ENCODE peak calls at places on chromosomes 3 and 15, in four cellular contexts. One of them, this sample, is unnamed.

GRCh38 chr3:184631339-184631965 is 69.9 kb downstream of the EPHB3 start:
- ATAC-seq in Right ventricle myocardium inferior: no peak
- ATAC-seq in left lobe of liver: no peak
- ATAC-seq in stimulated activated naive CD8-positive, alpha-beta T cell treated with anti-CD3 and anti-CD28 coated beads, Interleukin-15, amount 100 ng/mL, for 72 hours: no peak
- ATAC-seq in this sample: no peak

GRCh38 chr3:47605646-47606045 is 27.0 kb upstream of the CSPG5 start:
- ATAC-seq in Right ventricle myocardium inferior: no peak
- ATAC-seq in stimulated activated naive CD8-positive, alpha-beta T cell treated with anti-CD3 and anti-CD28 coated beads, Interleukin-15, amount 100 ng/mL, for 72 hours: no peak
- ATAC-seq in left lobe of liver: no peak
- ATAC-seq in this sample: no peak

GRCh38 chr3:120192579-120192978 is 92.4 kb downstream of the GPR156 start:
- ATAC-seq in left lobe of liver: no peak
- ATAC-seq in Right ventricle myocardium inferior: no peak
- ATAC-seq in stimulated activated naive CD8-positive, alpha-beta T cell treated with anti-CD3 and anti-CD28 coated beads, Interleukin-15, amount 100 ng/mL, for 72 hours: no peak
- ATAC-seq in this sample: no peak

GRCh38 chr3:171822707-171823106 is 12.4 kb upstream of the PLD1 start:
- ATAC-seq in left lobe of liver: no peak
- ATAC-seq in Right ventricle myocardium inferior: no peak
- ATAC-seq in stimulated activated naive CD8-positive, alpha-beta T cell treated with anti-CD3 and anti-CD28 coated beads, Interleukin-15, amount 100 ng/mL, for 72 hours: no peak
- ATAC-seq in this sample: no peak

GRCh38 chr3:60603860-60604259 is 647.4 kb downstream of the FHIT start:
- ATAC-seq in left lobe of liver: no peak
- ATAC-seq in Right ventricle myocardium inferior: peak; percentile 62
- ATAC-seq in stimulated activated naive CD8-positive, alpha-beta T cell treated with anti-CD3 and anti-CD28 coated beads, Interleukin-15, amount 100 ng/mL, for 72 hours: no peak
- ATAC-seq in this sample: no peak

GRCh38 chr15:78020007-78020406 is 57.5 kb downstream of the TBC1D2B start:
- ATAC-seq in Right ventricle myocardium inferior: no peak
- ATAC-seq in stimulated activated naive CD8-positive, alpha-beta T cell treated with anti-CD3 and anti-CD28 coated beads, Interleukin-15, amount 100 ng/mL, for 72 hours: no peak
- ATAC-seq in left lobe of liver: peak; percentile 45
- ATAC-seq in this sample: no peak

GRCh38 chr3:167032267-167032876 is 347.7 kb downstream of the ZBBX start:
- ATAC-seq in Right ventricle myocardium inferior: no peak
- ATAC-seq in left lobe of liver: peak; percentile 73
- ATAC-seq in stimulated activated naive CD8-positive, alpha-beta T cell treated with anti-CD3 and anti-CD28 coated beads, Interleukin-15, amount 100 ng/mL, for 72 hours: no peak
- ATAC-seq in this sample: no peak

GRCh38 chr3:16374047-16375019 is 109.3 kb downstream of the OXNAD1 start:
- ATAC-seq in stimulated activated naive CD8-positive, alpha-beta T cell treated with anti-CD3 and anti-CD28 coated beads, Interleukin-15, amount 100 ng/mL, for 72 hours: peak; percentile 40
- ATAC-seq in Right ventricle myocardium inferior: peak; percentile 11
- ATAC-seq in left lobe of liver: no peak
- ATAC-seq in this sample: peak; percentile 2

GRCh38 chr3:46504780-46505179 is 7.0 kb downstream of the RTP3 start:
- ATAC-seq in Right ventricle myocardium inferior: no peak
- ATAC-seq in stimulated activated naive CD8-positive, alpha-beta T cell treated with anti-CD3 and anti-CD28 coated beads, Interleukin-15, amount 100 ng/mL, for 72 hours: peak; percentile 58
- ATAC-seq in left lobe of liver: no peak
- ATAC-seq in this sample: peak; percentile 45

GRCh38 chr3:152434142-152434541 is 165.4 kb downstream of the MBNL1 start:
- ATAC-seq in stimulated activated naive CD8-positive, alpha-beta T cell treated with anti-CD3 and anti-CD28 coated beads, Interleukin-15, amount 100 ng/mL, for 72 hours: peak; percentile 40
- ATAC-seq in Right ventricle myocardium inferior: no peak
- ATAC-seq in left lobe of liver: no peak
- ATAC-seq in this sample: no peak

GRCh38 chr3:149547954-149548728 is 73.6 kb downstream of the TM4SF4 start:
- ATAC-seq in left lobe of liver: peak; percentile 88
- ATAC-seq in stimulated activated naive CD8-positive, alpha-beta T cell treated with anti-CD3 and anti-CD28 coated beads, Interleukin-15, amount 100 ng/mL, for 72 hours: no peak
- ATAC-seq in Right ventricle myocardium inferior: peak; percentile 81
- ATAC-seq in this sample: no peak

GRCh38 chr3:29696311-29696710 is 415.4 kb downstream of the RBMS3 start:
- ATAC-seq in stimulated activated naive CD8-positive, alpha-beta T cell treated with anti-CD3 and anti-CD28 coated beads, Interleukin-15, amount 100 ng/mL, for 72 hours: no peak
- ATAC-seq in left lobe of liver: no peak
- ATAC-seq in Right ventricle myocardium inferior: peak; percentile 67
- ATAC-seq in this sample: no peak

GRCh38 chr3:41683666-41684350 is 278.1 kb downstream of the ULK4 start:
- ATAC-seq in stimulated activated naive CD8-positive, alpha-beta T cell treated with anti-CD3 and anti-CD28 coated beads, Interleukin-15, amount 100 ng/mL, for 72 hours: no peak
- ATAC-seq in left lobe of liver: peak; percentile 63
- ATAC-seq in Right ventricle myocardium inferior: no peak
- ATAC-seq in this sample: no peak

GRCh38 chr15:74977599-74977998 is 17.8 kb upstream of the SCAMP5 start:
- ATAC-seq in Right ventricle myocardium inferior: no peak
- ATAC-seq in left lobe of liver: no peak
- ATAC-seq in stimulated activated naive CD8-positive, alpha-beta T cell treated with anti-CD3 and anti-CD28 coated beads, Interleukin-15, amount 100 ng/mL, for 72 hours: peak; percentile 88
- ATAC-seq in this sample: peak; percentile 96

GRCh38 chr3:38278841-38279240 is 3.3 kb upstream of the SLC22A14 start:
- ATAC-seq in left lobe of liver: no peak
- ATAC-seq in stimulated activated naive CD8-positive, alpha-beta T cell treated with anti-CD3 and anti-CD28 coated beads, Interleukin-15, amount 100 ng/mL, for 72 hours: no peak
- ATAC-seq in Right ventricle myocardium inferior: no peak
- ATAC-seq in this sample: no peak

GRCh38 chr3:152071924-152072323 is 196.8 kb upstream of the MBNL1 start:
- ATAC-seq in Right ventricle myocardium inferior: no peak
- ATAC-seq in left lobe of liver: peak; percentile 92
- ATAC-seq in stimulated activated naive CD8-positive, alpha-beta T cell treated with anti-CD3 and anti-CD28 coated beads, Interleukin-15, amount 100 ng/mL, for 72 hours: peak; percentile 80
- ATAC-seq in this sample: peak; percentile 66

GRCh38 chr3:38374221-38374620 is 27.6 kb downstream of the XYLB start:
- ATAC-seq in Right ventricle myocardium inferior: no peak
- ATAC-seq in stimulated activated naive CD8-positive, alpha-beta T cell treated with anti-CD3 and anti-CD28 coated beads, Interleukin-15, amount 100 ng/mL, for 72 hours: peak; percentile 83
- ATAC-seq in left lobe of liver: no peak
- ATAC-seq in this sample: peak; percentile 73

GRCh38 chr15:70627322-70627721 is 136.0 kb downstream of the UACA start:
- ATAC-seq in Right ventricle myocardium inferior: no peak
- ATAC-seq in stimulated activated naive CD8-positive, alpha-beta T cell treated with anti-CD3 and anti-CD28 coated beads, Interleukin-15, amount 100 ng/mL, for 72 hours: no peak
- ATAC-seq in left lobe of liver: no peak
- ATAC-seq in this sample: no peak

GRCh38 chr3:14646150-14646573 is 5.4 kb upstream of the CCDC174 start:
- ATAC-seq in Right ventricle myocardium inferior: no peak
- ATAC-seq in left lobe of liver: no peak
- ATAC-seq in stimulated activated naive CD8-positive, alpha-beta T cell treated with anti-CD3 and anti-CD28 coated beads, Interleukin-15, amount 100 ng/mL, for 72 hours: no peak
- ATAC-seq in this sample: no peak

GRCh38 chr3:43345877-43346276 is 59.5 kb downstream of the SNRK start:
- ATAC-seq in stimulated activated naive CD8-positive, alpha-beta T cell treated with anti-CD3 and anti-CD28 coated beads, Interleukin-15, amount 100 ng/mL, for 72 hours: peak; percentile 88
- ATAC-seq in Right ventricle myocardium inferior: no peak
- ATAC-seq in left lobe of liver: no peak
- ATAC-seq in this sample: peak; percentile 89

GRCh38 chr15:93485922-93486327 is 396.9 kb upstream of the RGMA start:
- ATAC-seq in Right ventricle myocardium inferior: peak; percentile 91
- ATAC-seq in left lobe of liver: no peak
- ATAC-seq in stimulated activated naive CD8-positive, alpha-beta T cell treated with anti-CD3 and anti-CD28 coated beads, Interleukin-15, amount 100 ng/mL, for 72 hours: no peak
- ATAC-seq in this sample: no peak

GRCh38 chr3:119257654-119258410 is 17.2 kb upstream of the B4GALT4 start:
- ATAC-seq in left lobe of liver: peak; percentile 17
- ATAC-seq in stimulated activated naive CD8-positive, alpha-beta T cell treated with anti-CD3 and anti-CD28 coated beads, Interleukin-15, amount 100 ng/mL, for 72 hours: no peak
- ATAC-seq in Right ventricle myocardium inferior: peak; percentile 87
- ATAC-seq in this sample: no peak

GRCh38 chr3:43288366-43288765 is 2.0 kb downstream of the SNRK start:
- ATAC-seq in left lobe of liver: peak; percentile 26
- ATAC-seq in stimulated activated naive CD8-positive, alpha-beta T cell treated with anti-CD3 and anti-CD28 coated beads, Interleukin-15, amount 100 ng/mL, for 72 hours: peak; percentile 31
- ATAC-seq in Right ventricle myocardium inferior: no peak
- ATAC-seq in this sample: peak; percentile 34